ENCODE peak calls at places on chromosomes 1 and 21, in seven cellular contexts. N is neural progenitor cell; L is AG04450; U is CD8-positive, alpha-beta memory T cell; M is aorta; J is small intestine; Y is GM23248. O is an unnamed sample.

GRCh38 chr1:232726048-232726779 is 79.0 kb upstream of the MAP10 start:
- DNase-seq in N (no peak), L (no peak), U (no peak), M (no peak), J (no peak), Y (peak; percentile 75), O (no peak)

GRCh38 chr1:222791006-222791710 is 23.7 kb upstream of the DISP1 start:
- DNase-seq in N (no peak), L (no peak), U (no peak), M (no peak), J (no peak), Y (no peak), O (no peak)

GRCh38 chr1:40451238-40451585 is 936 bp downstream of the ZFP69B start:
- DNase-seq in N (no peak), L (no peak), U (no peak), M (no peak), J (no peak), Y (no peak), O (no peak)

GRCh38 chr1:157105988-157106812 is 6.6 kb upstream of the ETV3L start:
- DNase-seq in N (no peak), L (peak; percentile 70), U (no peak), M (peak; percentile 83), J (no peak), Y (peak; percentile 97), O (peak; percentile 69)

GRCh38 chr1:237794071-237794470 is 96.7 kb downstream of the ZP4 start:
- DNase-seq in N (no peak), L (no peak), U (no peak), M (no peak), J (peak; percentile 34), Y (no peak), O (no peak)

GRCh38 chr1:150066838-150067183 is 765 bp upstream of the VPS45 start:
- DNase-seq in N (peak; percentile 79), L (no peak), U (peak; percentile 55), M (peak; percentile 74), J (peak; percentile 56), Y (no peak), O (peak; percentile 60)

GRCh38 chr1:201531551-201532425 is 7.1 kb upstream of the NAV1 start:
- DNase-seq in N (peak; percentile 22), L (no peak), U (no peak), M (no peak), J (no peak), Y (peak; percentile 51), O (no peak)

GRCh38 chr1:87149166-87150065 is 179.3 kb upstream of the LMO4 start:
- DNase-seq in N (no peak), L (peak; percentile 38), U (no peak), M (no peak), J (no peak), Y (peak; percentile 78), O (no peak)

GRCh38 chr1:231603598-231604275 is 22.9 kb upstream of the DISC1 start:
- DNase-seq in N (peak; percentile 71), L (no peak), U (no peak), M (no peak), J (peak; percentile 71), Y (peak; percentile 74), O (peak; percentile 70)

GRCh38 chr1:86503477-86504129 is 34.9 kb downstream of the CLCA1 start:
- DNase-seq in N (peak; percentile 33), L (peak; percentile 6), U (no peak), M (peak; percentile 57), J (peak; percentile 37), Y (no peak), O (no peak)

GRCh38 chr1:181033799-181034391 is at the start of gene MR1:
- DNase-seq in N (peak; percentile 35), L (peak; percentile 38), U (peak; percentile 66), M (no peak), J (peak; percentile 92), Y (peak; percentile 88), O (peak; percentile 92)

GRCh38 chr1:147189514-147189913 is 17.2 kb upstream of the PRKAB2 start:
- DNase-seq in N (no peak), L (no peak), U (no peak), M (no peak), J (no peak), Y (no peak), O (no peak)

GRCh38 chr1:234262754-234263105 is 110.5 kb upstream of the COA6 start:
- DNase-seq in N (no peak), L (no peak), U (no peak), M (no peak), J (peak; percentile 2), Y (peak; percentile 40), O (no peak)

GRCh38 chr1:86640161-86640560 is 64.2 kb upstream of the SH3GLB1 start:
- DNase-seq in N (no peak), L (no peak), U (no peak), M (no peak), J (no peak), Y (no peak), O (no peak)

GRCh38 chr1:47781171-47781959 is 215.8 kb downstream of the TRABD2B start:
- DNase-seq in N (no peak), L (no peak), U (no peak), M (no peak), J (no peak), Y (no peak), O (no peak)

GRCh38 chr1:226983998-226984364 is 43.9 kb downstream of the COQ8A start:
- DNase-seq in N (no peak), L (no peak), U (no peak), M (no peak), J (no peak), Y (no peak), O (no peak)

GRCh38 chr21:36437745-36438128 is 42.2 kb downstream of the CLDN14 start:
- DNase-seq in N (no peak), L (peak; percentile 49), U (no peak), M (no peak), J (no peak), Y (peak; percentile 87), O (no peak)

GRCh38 chr1:230507671-230508407 is 81.7 kb upstream of the PGBD5 start:
- DNase-seq in N (no peak), L (no peak), U (no peak), M (peak; percentile 67), J (no peak), Y (peak; percentile 56), O (peak; percentile 3)

GRCh38 chr1:1307261-1307907 is 346 bp downstream of the ACAP3 start:
- DNase-seq in N (peak; percentile 76), L (no peak), U (no peak), M (peak; percentile 71), J (peak; percentile 34), Y (peak; percentile 67), O (peak; percentile 45)

GRCh38 chr1:223246468-223246867 is 103.4 kb upstream of the TLR5 start:
- DNase-seq in N (no peak), L (no peak), U (no peak), M (no peak), J (no peak), Y (no peak), O (peak; percentile 31)

GRCh38 chr1:87226341-87226760 is 102.3 kb upstream of the LMO4 start:
- DNase-seq in N (peak; percentile 34), L (peak; percentile 96), U (no peak), M (peak; percentile 89), J (peak; percentile 77), Y (peak; percentile 97), O (peak; percentile 95)

DNA sequence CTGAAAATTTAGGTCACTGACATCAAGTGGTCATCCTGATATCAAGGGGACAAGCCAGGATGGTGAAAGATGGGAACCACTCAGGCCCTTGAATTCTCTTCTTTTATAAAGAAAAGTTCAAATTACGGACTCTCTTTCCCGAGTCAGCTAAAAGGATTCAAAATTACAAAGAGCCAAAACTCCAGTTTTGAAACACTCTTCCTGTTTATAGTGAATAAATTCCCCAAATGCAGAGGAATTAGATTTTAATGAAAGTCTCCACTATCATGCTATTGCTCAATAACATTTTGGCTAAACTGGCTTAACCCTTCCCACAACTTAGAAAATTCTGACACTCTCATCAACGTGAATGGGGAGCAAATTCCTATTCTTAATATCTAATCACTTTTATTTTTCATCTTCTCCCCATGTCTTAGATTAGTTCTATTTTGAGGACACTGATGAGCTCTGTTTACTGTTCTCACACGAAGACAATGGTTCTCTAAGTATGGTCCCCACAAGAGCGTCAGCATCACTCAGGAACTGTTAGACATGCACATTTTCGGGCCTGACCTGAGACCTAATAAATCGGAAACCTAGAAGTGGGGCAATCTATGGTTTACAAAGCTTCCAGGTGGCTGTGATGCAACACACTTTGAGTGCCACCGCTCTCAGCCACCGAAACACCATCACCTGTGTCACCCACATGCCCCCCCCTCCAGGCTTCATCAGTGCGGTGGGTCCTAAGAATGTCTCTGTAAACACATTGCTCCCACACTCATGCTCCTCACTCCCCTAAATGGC is 64.4 kb upstream of the TIAM1 start:
- DNase-seq in N (no peak), L (no peak), U (no peak), M (no peak), J (no peak), Y (no peak), O (no peak)
- H3K27ac ChIP-seq in N (no peak overlapping the region), L (no peak overlapping the region), U (no peak overlapping the region), M (no peak overlapping the region), J (no peak overlapping the region), Y (no peak overlapping the region), O (no peak overlapping the region)

GRCh38 chr1:207812778-207813512 is 61.1 kb downstream of the CD46 start:
- DNase-seq in N (no peak), L (no peak), U (no peak), M (peak; percentile 49), J (no peak), Y (no peak), O (no peak)
- H3K27ac ChIP-seq in N (no peak overlapping the region), L (no peak overlapping the region), U (no peak overlapping the region), M (peak overlapping the region; percentile 74), J (no peak overlapping the region), Y (no peak overlapping the region), O (no peak overlapping the region)

GRCh38 chr1:183231545-183231944 is 45.5 kb downstream of the LAMC2 start:
- DNase-seq in N (no peak), L (no peak), U (no peak), M (no peak), J (no peak), Y (no peak), O (no peak)

GRCh38 chr1:183230403-183230802 is 44.3 kb downstream of the LAMC2 start:
- DNase-seq in N (no peak), L (no peak), U (no peak), M (no peak), J (no peak), Y (peak; percentile 66), O (no peak)

GRCh38 chr1:183234660-183235476 is 48.8 kb downstream of the LAMC2 start:
- DNase-seq in N (peak; percentile 85), L (peak; percentile 83), U (no peak), M (peak; percentile 78), J (no peak), Y (peak; percentile 97), O (peak; percentile 64)

GRCh38 chr1:183235503-183235902 is 49.4 kb downstream of the LAMC2 start:
- DNase-seq in N (no peak), L (no peak), U (no peak), M (no peak), J (no peak), Y (no peak), O (no peak)

DNA sequence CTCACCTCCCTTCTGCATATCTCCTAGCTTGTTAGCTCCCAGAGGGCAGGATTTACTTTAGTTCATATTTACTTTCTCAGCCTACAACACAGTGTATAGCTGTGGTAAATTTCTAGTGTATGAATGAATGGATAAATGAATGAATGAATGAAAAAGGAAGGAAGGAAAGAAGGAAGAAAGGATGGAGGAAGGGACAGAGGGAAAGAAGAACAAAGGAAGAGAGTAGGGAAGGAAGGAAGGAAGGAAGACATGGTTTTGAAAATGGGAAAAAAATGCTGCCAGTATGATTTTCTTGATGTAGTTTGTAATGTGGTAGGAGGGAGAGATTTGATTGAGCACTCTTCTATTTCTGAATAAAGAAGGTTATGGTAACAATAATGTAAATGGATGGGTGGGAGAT is 47.0 kb downstream of the LAMC2 start:
- DNase-seq in N (no peak), L (no peak), U (no peak), M (no peak), J (no peak), Y (no peak), O (no peak)
- H3K27ac ChIP-seq in N (no peak overlapping the region), L (no peak overlapping the region), U (no peak overlapping the region), M (no peak overlapping the region), J (no peak overlapping the region), Y (no peak overlapping the region), O (no peak overlapping the region)

GRCh38 chr1:151368000-151368744 is 4.3 kb downstream of the SELENBP1 start:
- DNase-seq in N (no peak), L (no peak), U (no peak), M (no peak), J (no peak), Y (no peak), O (no peak)
- H3K27ac ChIP-seq in N (no peak overlapping the region), L (no peak overlapping the region), U (no peak overlapping the region), M (no peak overlapping the region), J (no peak overlapping the region), Y (no peak overlapping the region), O (no peak overlapping the region)

O was measured in SJSA1.